ENCODE peak calls at places on chromosomes 13 and 19, in four cellular contexts. W is OCI-LY7, X is HCT116, G is osteoblast. M is an unnamed sample.

GRCh38 chr13:97317933-97318332 is 95.8 kb downstream of the MBNL2 start:
- DNase-seq in W (no peak), X (no peak), G (no peak), M (no peak)

GRCh38 chr19:3458229-3458555 is 22.1 kb downstream of the SMIM24 start:
- DNase-seq in W (no peak), X (no peak), G (peak; percentile 94), M (no peak)

GRCh38 chr13:110498327-110498726 is 63.2 kb downstream of the RAB20 start:
- DNase-seq in W (no peak), X (no peak), G (peak; percentile 8), M (no peak)

GRCh38 chr13:26699197-26699490 is 61.4 kb downstream of the GPR12 start:
- DNase-seq in W (no peak), X (no peak), G (no peak), M (no peak)

GRCh38 chr13:21458457-21458815 is 667 bp downstream of the ZDHHC20 start:
- DNase-seq in W (peak; percentile 63), X (no peak), G (no peak), M (no peak)

GRCh38 chr13:44543424-44543823 is 32.7 kb downstream of the TSC22D1 start:
- DNase-seq in W (no peak), X (no peak), G (no peak), M (no peak)

GRCh38 chr19:12689581-12690216 is 1.9 kb downstream of the GNG14 start:
- DNase-seq in W (no peak), X (no peak), G (peak; percentile 63), M (no peak)

GRCh38 chr13:114282143-114282685 is 813 bp downstream of the UPF3A start:
- DNase-seq in W (peak; percentile 71), X (no peak), G (peak; percentile 86), M (no peak)

GRCh38 chr13:76925115-76925514 is 23.2 kb upstream of the ACOD1 start:
- DNase-seq in W (no peak), X (no peak), G (no peak), M (no peak)

GRCh38 chr19:58544591-58545285 is 874 bp downstream of the TRIM28 start:
- DNase-seq in W (peak; percentile 78), X (no peak), G (peak; percentile 99), M (no peak)

GRCh38 chr13:40656358-40656757 is 10.1 kb downstream of the FOXO1 start:
- DNase-seq in W (no peak), X (no peak), G (no peak), M (no peak)

GRCh38 chr19:3683405-3683865 is 16.8 kb downstream of the PIP5K1C start:
- DNase-seq in W (no peak), X (no peak), G (no peak), M (no peak)

GRCh38 chr13:73417012-73417615 is 358.3 kb downstream of the KLF5 start:
- DNase-seq in W (peak; percentile 2), X (peak; percentile 46), G (peak; percentile 39), M (no peak)

GRCh38 chr13:48531416-48532145 is 1.3 kb downstream of the RCBTB2 start:
- DNase-seq in W (peak; percentile 38), X (no peak), G (no peak), M (no peak)

GRCh38 chr13:66887088-66887487 is 343.0 kb downstream of the PCDH9 start:
- DNase-seq in W (peak; percentile 89), X (no peak), G (no peak), M (no peak)

GRCh38 chr19:49340069-49340864 is 5.1 kb downstream of the CD37 start:
- DNase-seq in W (peak; percentile 99), X (no peak), G (peak; percentile 90), M (no peak)

GRCh38 chr19:44912854-44913253 is 1.6 kb upstream of the APOC1 start:
- DNase-seq in W (no peak), X (no peak), G (peak; percentile 32), M (no peak)

GRCh38 chr13:30818323-30818960 is 83.1 kb downstream of the ALOX5AP start:
- DNase-seq in W (no peak), X (no peak), G (peak; percentile 93), M (no peak)

GRCh38 chr13:114019367-114019766 is 45.5 kb upstream of the C13orf46 start:
- DNase-seq in W (peak; percentile 75), X (peak; percentile 8), G (no peak), M (no peak)

GRCh38 chr13:40668335-40668734 is 1.9 kb upstream of the FOXO1 start:
- DNase-seq in W (peak; percentile 84), X (no peak), G (peak; percentile 86), M (no peak)

GRCh38 chr13:32804673-32805260 is 211.5 kb upstream of the KL start:
- DNase-seq in W (no peak), X (no peak), G (no peak), M (no peak)

GRCh38 chr13:71327266-71327665 is 539.7 kb downstream of the DACH1 start:
- DNase-seq in W (no peak), X (no peak), G (no peak), M (no peak)

GRCh38 chr19:47107201-47107952 is 6.2 kb downstream of the ZC3H4 start:
- DNase-seq in W (no peak), X (no peak), G (no peak), M (no peak)

GRCh38 chr13:38262211-38262610 is 87.4 kb upstream of the UFM1 start:
- DNase-seq in W (no peak), X (no peak), G (peak; percentile 30), M (no peak)

GRCh38 chr13:101640797-101641400 is 188.4 kb downstream of the ITGBL1 start:
- DNase-seq in W (no peak), X (no peak), G (peak; percentile 43), M (peak; percentile 36)

GRCh38 chr19:13091400-13092161 is 11.1 kb downstream of the LYL1 start:
- DNase-seq in W (no peak), X (no peak), G (peak; percentile 99), M (no peak)

GRCh38 chr19:46602392-46603194 is 1.5 kb downstream of the CALM3 start:
- DNase-seq in W (no peak), X (no peak), G (peak; percentile 87), M (no peak)

GRCh38 chr13:27034678-27035111 is 136.9 kb downstream of the USP12 start:
- DNase-seq in W (no peak), X (no peak), G (no peak), M (no peak)

GRCh38 chr13:51444922-51445321 is 7.9 kb downstream of the INTS6 start:
- DNase-seq in W (no peak), X (peak; percentile 15), G (no peak), M (no peak)

GRCh38 chr13:85864963-85865530 is 65.8 kb upstream of the SLITRK6 start:
- DNase-seq in W (peak; percentile 10), X (peak; percentile 10), G (no peak), M (no peak)

GRCh38 chr13:77136902-77137420 is 110.0 kb upstream of the FBXL3 start:
- DNase-seq in W (no peak), X (no peak), G (peak; percentile 22), M (no peak)

GRCh38 chr19:42421591-42422031 is 5.6 kb downstream of the LIPE start:
- DNase-seq in W (no peak), X (no peak), G (peak; percentile 50), M (peak; percentile 98)

GRCh38 chr19:37564624-37565369 is 29.8 kb downstream of the ZNF571 start:
- DNase-seq in W (no peak), X (no peak), G (peak; percentile 32), M (no peak)

GRCh38 chr13:101978546-101979315 is 423.1 kb downstream of the FGF14 start:
- DNase-seq in W (no peak), X (no peak), G (no peak), M (no peak)

GRCh38 chr13:111318396-111318795 is 2.0 kb upstream of the TEX29 start:
- DNase-seq in W (no peak), X (no peak), G (no peak), M (no peak)

GRCh38 chr13:113840541-113841354 is 23.1 kb downstream of the GAS6 start:
- DNase-seq in W (no peak), X (no peak), G (no peak), M (no peak)

GRCh38 chr19:55087542-55087935 is 11.9 kb downstream of the EPS8L1 start:
- DNase-seq in W (no peak), X (no peak), G (peak; percentile 93), M (no peak)
- H2AFZ ChIP-seq in W (no peak overlapping the region), X (no peak overlapping the region), G (no peak overlapping the region), M (no peak overlapping the region)

DNA sequence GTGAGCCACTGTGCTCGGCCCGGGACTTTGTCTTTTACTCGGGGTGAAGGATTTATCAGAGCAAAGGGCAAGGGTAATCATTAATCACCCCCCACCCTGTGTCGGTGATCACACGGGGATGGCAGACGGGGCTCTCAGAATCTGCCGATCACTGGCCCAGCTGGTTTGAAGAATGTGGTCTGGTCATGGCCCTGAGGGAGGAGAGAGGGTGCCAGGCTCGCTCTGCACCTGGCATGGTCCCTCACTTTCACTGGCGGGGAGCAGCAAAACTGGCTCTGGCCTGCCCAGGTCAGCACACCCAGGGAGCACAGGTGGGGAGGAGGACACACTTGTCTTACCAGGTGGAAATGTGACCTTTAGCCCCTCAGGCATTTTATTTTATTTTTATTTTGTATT is 10.2 kb downstream of the REEP6 start:
- DNase-seq in W (no peak), X (no peak), G (no peak), M (no peak)
- H2AFZ ChIP-seq in W (no peak overlapping the region), X (no peak overlapping the region), G (no peak overlapping the region), M (no peak overlapping the region)

GRCh38 chr19:5075603-5076002 is 106.7 kb downstream of the KDM4B start:
- DNase-seq in W (no peak), X (no peak), G (no peak), M (no peak)

GRCh38 chr19:5074830-5075394 is 106.0 kb downstream of the KDM4B start:
- DNase-seq in W (no peak), X (no peak), G (no peak), M (no peak)

GRCh38 chr19:5077209-5077515 is 108.2 kb downstream of the KDM4B start:
- DNase-seq in W (no peak), X (no peak), G (no peak), M (no peak)

GRCh38 chr19:5078179-5078578 is 109.3 kb downstream of the KDM4B start:
- DNase-seq in W (no peak), X (no peak), G (no peak), M (no peak)

GRCh38 chr19:5076440-5077208 is 107.7 kb downstream of the KDM4B start:
- DNase-seq in W (no peak), X (no peak), G (no peak), M (no peak)
- H2AFZ ChIP-seq in W (no peak overlapping the region), X (no peak overlapping the region), G (no peak overlapping the region), M (no peak overlapping the region)

DNA sequence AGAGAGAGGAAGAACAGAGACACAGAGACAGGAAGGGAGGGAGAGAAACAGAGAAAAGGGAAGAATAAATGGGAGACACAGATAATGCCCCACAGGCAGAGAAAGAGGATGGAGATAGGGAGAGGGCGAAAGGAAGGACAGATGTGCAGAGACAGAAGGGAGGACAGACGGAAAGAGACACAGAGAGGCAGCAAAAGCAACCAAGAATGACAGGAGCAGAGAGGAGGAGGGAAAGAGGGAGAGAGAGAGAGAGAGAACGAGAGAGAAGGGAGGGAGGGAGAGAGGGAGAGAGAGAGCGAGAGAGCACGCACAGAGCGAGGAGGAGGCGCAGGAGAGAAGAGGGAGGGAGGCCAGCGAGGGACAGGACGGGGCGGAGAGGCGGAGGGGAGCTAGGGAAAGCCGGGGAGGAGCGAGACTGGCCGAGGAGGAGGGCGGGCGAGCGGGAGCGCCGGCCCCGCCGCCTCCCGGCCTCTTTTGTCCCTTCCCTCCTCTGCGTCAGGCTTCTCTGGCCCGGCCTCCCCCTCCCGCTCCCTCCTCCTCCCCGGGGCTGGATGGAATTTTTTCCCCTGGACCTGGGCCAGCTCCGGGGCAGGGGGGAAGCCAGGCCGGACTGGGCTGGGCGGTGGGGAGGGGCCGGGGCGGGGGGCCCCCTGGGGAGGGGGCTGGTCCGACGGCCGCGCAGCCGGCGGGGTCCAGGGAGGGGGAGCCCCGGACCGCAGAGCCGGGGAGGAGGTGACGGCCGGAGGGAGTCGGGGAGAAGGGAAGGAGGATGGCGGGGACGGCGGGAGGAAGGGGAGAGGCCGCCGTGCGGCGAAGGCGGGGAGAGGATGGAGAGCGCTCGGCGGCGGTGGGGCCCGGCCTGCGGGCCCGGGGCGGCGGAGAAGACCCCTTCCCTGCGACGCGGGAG is 4.2 kb upstream of the SPACA6 start:
- DNase-seq in W (no peak), X (peak; percentile 73), G (peak; percentile 96), M (no peak)
- H2AFZ ChIP-seq in W (no peak overlapping the region), X (no peak overlapping the region), G (peak overlapping the region; percentile 86), M (peak overlapping the region; percentile 86)